ENCODE peak calls at places on chromosomes 4 and X, in nine cellular contexts. S is Karpas-422, K is body of pancreas, G is GM23248, M is cardiac muscle cell, X is HAP-1, U is HCT116, A is heart right ventricle, N is tibial artery. V is an unnamed sample.
A peak's percentile ranks its signal among the peaks of the same experiment; 100 is the strongest.

GRCh38 chr4:56728512-56728911 is 47.4 kb upstream of the HOPX start:
- DNase-seq in S (no peak), K (peak; percentile 34), G (peak; percentile 83), M (no peak), X (no peak), U (no peak), A (peak; percentile 25), N (peak; percentile 73), V (no peak)

GRCh38 chr4:55754754-55755350 is 64.7 kb upstream of the EXOC1L start:
- DNase-seq in S (no peak), K (no peak), G (peak; percentile 77), M (no peak), X (no peak), U (peak; percentile 13), A (no peak), N (no peak), V (no peak)

GRCh38 chr4:183323295-183323694 is 1.1 kb upstream of the CLDN24 start:
- DNase-seq in S (no peak), K (no peak), G (no peak), M (no peak), X (no peak), U (no peak), A (no peak), N (no peak), V (no peak)

GRCh38 chr4:64940698-64941097 is 531.4 kb upstream of the TECRL start:
- DNase-seq in S (no peak), K (no peak), G (peak; percentile 1), M (no peak), X (no peak), U (no peak), A (no peak), N (no peak), V (no peak)

GRCh38 chr4:142728209-142728608 is 117.9 kb downstream of the INPP4B start:
- DNase-seq in S (no peak), K (no peak), G (no peak), M (no peak), X (no peak), U (no peak), A (no peak), N (no peak), V (no peak)

GRCh38 chr4:122710434-122711308 is 21.8 kb upstream of the BBS12 start:
- DNase-seq in S (no peak), K (no peak), G (peak; percentile 57), M (peak; percentile 13), X (peak; percentile 72), U (no peak), A (no peak), N (no peak), V (no peak)

GRCh38 chr4:48557478-48557877 is 67.4 kb downstream of the ZAR1 start:
- DNase-seq in S (no peak), K (no peak), G (no peak), M (no peak), X (no peak), U (no peak), A (no peak), N (no peak), V (peak; percentile 25)

GRCh38 chr4:8732681-8733243 is 138.9 kb downstream of the HMX1 start:
- DNase-seq in S (no peak), K (no peak), G (no peak), M (no peak), X (no peak), U (no peak), A (no peak), N (no peak), V (no peak)

GRCh38 chrX:109632906-109633504 is 8.0 kb upstream of the KCNE5 start:
- DNase-seq in S (no peak), K (no peak), G (peak; percentile 50), M (peak; percentile 46), X (peak; percentile 33), U (no peak), A (no peak), N (no peak), V (peak; percentile 53)

GRCh38 chr4:28010543-28011235 is 1150.0 kb downstream of the STIM2 start:
- DNase-seq in S (no peak), K (no peak), G (peak; percentile 7), M (no peak), X (no peak), U (no peak), A (no peak), N (no peak), V (no peak)

GRCh38 chrX:44937606-44938005 is 64.6 kb downstream of the KDM6A start:
- DNase-seq in S (no peak), K (no peak), G (no peak), M (no peak), X (no peak), U (no peak), A (no peak), N (no peak), V (no peak)

GRCh38 chrX:21723097-21723496 is 34.8 kb downstream of the SMPX start:
- DNase-seq in S (no peak), K (no peak), G (peak; percentile 46), M (peak; percentile 55), X (no peak), U (no peak), A (no peak), N (no peak), V (no peak)

GRCh38 chrX:134186362-134187121 is 50.4 kb upstream of the CCDC160 start:
- DNase-seq in S (no peak), K (no peak), G (no peak), M (peak; percentile 25), X (peak; percentile 59), U (no peak), A (no peak), N (no peak), V (no peak)

GRCh38 chr4:124337874-124338273 is 374.7 kb downstream of the ANKRD50 start:
- DNase-seq in S (no peak), K (peak; percentile 65), G (no peak), M (peak; percentile 20), X (no peak), U (no peak), A (peak; percentile 69), N (no peak), V (no peak)

GRCh38 chrX:71253253-71254091 is 468 bp downstream of the ZMYM3 start:
- DNase-seq in S (peak; percentile 70), K (peak; percentile 50), G (peak; percentile 54), M (peak; percentile 60), X (peak; percentile 70), U (no peak), A (peak; percentile 52), N (no peak), V (peak; percentile 88)

GRCh38 chr4:42385534-42385933 is 11.8 kb upstream of the SHISA3 start:
- DNase-seq in S (no peak), K (no peak), G (no peak), M (no peak), X (no peak), U (no peak), A (no peak), N (no peak), V (no peak)

GRCh38 chr4:159256037-159256436 is 153.2 kb downstream of the RAPGEF2 start:
- DNase-seq in S (no peak), K (no peak), G (no peak), M (no peak), X (no peak), U (no peak), A (no peak), N (no peak), V (no peak)

DNA sequence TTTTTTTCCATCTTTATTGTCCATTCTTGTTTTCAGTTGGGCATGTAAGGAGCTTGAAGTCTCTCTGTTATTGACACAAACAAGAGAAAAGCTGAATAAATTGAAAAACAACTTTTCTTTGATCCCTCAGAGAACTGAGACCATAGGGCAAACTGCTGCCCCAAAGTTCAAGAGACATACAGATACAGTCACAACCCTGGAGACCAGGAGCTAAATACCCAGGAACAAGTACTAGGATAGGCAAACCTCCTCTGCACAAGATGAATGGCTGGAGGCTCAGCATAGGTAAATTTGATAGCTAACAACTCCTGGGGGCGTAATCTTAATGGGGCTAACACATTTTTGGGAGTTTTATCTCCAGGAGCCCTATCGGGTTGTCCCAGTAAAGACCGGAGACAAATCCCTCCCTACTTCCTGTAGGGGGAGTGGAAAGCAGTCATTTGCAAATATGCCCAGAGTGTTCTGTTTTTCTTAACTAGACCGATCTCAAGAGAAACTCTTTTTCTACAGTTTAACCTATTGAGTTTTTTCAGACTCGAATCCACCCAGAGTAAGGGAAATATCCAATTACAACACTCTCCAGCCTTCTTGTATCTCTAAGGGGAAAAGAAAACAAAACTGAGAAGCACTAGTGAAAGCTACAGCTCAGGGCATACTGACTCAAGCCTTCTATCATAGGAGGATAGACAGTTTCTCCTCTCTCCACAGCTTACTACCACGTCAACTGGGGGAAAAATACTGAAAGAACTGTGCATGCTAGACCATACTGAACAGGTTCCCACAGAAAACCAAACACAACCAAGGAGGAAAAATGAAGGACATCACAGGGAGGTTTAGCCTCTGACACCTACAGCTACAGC is 23.1 kb downstream of the MAGEA8 start:
- DNase-seq in S (peak; percentile 47), K (no peak), G (peak; percentile 33), M (no peak), X (peak; percentile 36), U (no peak), A (no peak), N (no peak), V (peak; percentile 13)
- H3K4me3 ChIP-seq in S (peak overlapping the region; percentile 52), K (no peak overlapping the region), G (peak overlapping the region; percentile 64), M (no peak overlapping the region), X (no peak overlapping the region), U (no peak overlapping the region), A (peak overlapping the region; percentile 11), N (no peak overlapping the region), V (no peak overlapping the region)

DNA sequence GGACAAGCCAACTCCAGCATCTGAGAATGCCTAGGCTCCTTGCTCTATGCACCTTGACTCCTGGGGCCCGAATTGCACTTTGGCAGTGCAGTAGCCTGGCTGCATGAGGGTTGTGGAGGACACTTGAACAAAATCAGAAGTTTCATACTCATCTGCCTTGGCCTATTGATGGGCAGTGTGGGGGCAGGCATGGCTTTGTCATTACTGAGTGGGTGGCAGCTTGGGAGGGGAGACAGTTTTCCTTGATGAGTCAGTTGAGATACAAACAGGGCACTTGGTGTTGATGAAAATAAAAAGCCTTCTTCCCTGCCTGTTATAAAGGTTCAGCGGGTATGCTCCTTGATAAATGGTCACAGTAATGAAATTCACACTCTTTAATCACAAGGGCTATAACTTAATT is 126.8 kb upstream of the MAMLD1 start:
- DNase-seq in S (no peak), K (no peak), G (peak; percentile 74), M (no peak), X (no peak), U (no peak), A (no peak), N (no peak), V (no peak)
- H3K36me3 ChIP-seq in S (no peaks in the 10 kb centered on the region), K (no peaks in the 10 kb centered on the region), G (no peaks in the 10 kb centered on the region), M (no peaks in the 10 kb centered on the region), X (no peaks in the 10 kb centered on the region), U (no peaks in the 10 kb centered on the region), A (no peaks in the 10 kb centered on the region), N (no peaks in the 10 kb centered on the region), V (no peaks in the 10 kb centered on the region)

DNA sequence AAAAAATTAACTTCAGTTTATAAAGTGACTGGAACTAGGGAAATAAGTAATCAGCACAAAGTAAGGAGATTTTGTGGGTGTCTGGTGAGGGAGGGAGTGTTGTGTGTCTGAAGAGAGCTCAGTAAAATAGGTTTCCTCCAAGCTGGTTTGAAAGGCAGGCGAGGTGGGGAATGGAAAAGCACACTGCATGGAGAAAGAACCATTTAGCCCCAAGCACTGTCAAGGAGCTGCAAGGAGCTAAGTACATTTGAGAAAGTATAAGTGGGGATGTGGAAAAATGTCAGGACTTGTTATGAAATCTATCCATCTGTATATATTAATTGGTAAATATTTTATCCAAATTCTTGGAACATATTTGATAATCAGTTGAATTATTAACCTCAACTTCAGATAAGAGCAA is 956 bp downstream of the C4orf51 start:
- DNase-seq in S (no peak), K (no peak), G (peak; percentile 1), M (peak; percentile 11), X (no peak), U (no peak), A (no peak), N (no peak), V (no peak)
- H3K4me3 ChIP-seq in S (no peak overlapping the region), K (no peak overlapping the region), G (no peak overlapping the region), M (no peak overlapping the region), X (no peak overlapping the region), U (no peak overlapping the region), A (no peak overlapping the region), N (no peak overlapping the region), V (no peak overlapping the region)

GRCh38 chrX:104187931-104188330 is 21.7 kb downstream of the FAM199X start:
- DNase-seq in S (no peak), K (no peak), G (no peak), M (no peak), X (no peak), U (no peak), A (peak; percentile 11), N (no peak), V (no peak)
- H3K36me3 ChIP-seq in S (no peaks in the 10 kb centered on the region), K (no peaks in the 10 kb centered on the region), G (peaks cover 36% of the 10 kb centered on the region), M (peaks cover 67% of the 10 kb centered on the region), X (peaks cover 63% of the 10 kb centered on the region), U (peaks cover 3% of the 10 kb centered on the region), A (no peaks in the 10 kb centered on the region), N (peaks cover 25% of the 10 kb centered on the region), V (peaks cover 9% of the 10 kb centered on the region)